ENCODE peak calls at places on chromosome 11, in six cellular contexts. P is tibial nerve; E is stomach; U is GM13976; L is HFF-Myc; O is CD8-positive, alpha-beta T cell. W is an unnamed sample.

GRCh38 chr11:1305558-1306056 is 3.8 kb downstream of the TOLLIP start:
- DNase-seq in P (no peak), E (peak), U (no peak), L (no peak), O (no peak), W (no peak)

GRCh38 chr11:75507571-75507970 is 18.2 kb downstream of the GDPD5 start:
- DNase-seq in P (no peak), E (no peak), U (no peak), L (no peak), O (no peak), W (no peak)

GRCh38 chr11:63940786-63941185 is 2.0 kb downstream of the NAA40 start:
- DNase-seq in P (no peak), E (no peak), U (no peak), L (no peak), O (no peak), W (no peak)

GRCh38 chr11:91097069-91097468 is 874.2 kb upstream of the CHORDC1 start:
- DNase-seq in P (no peak), E (no peak), U (no peak), L (no peak), O (no peak), W (no peak)

GRCh38 chr11:104432981-104433380 is 269.0 kb upstream of the PDGFD start:
- DNase-seq in P (no peak), E (no peak), U (no peak), L (no peak), O (no peak), W (no peak)

GRCh38 chr11:77558380-77558779 is 31.4 kb upstream of the AQP11 start:
- DNase-seq in P (no peak), E (no peak), U (no peak), L (no peak), O (no peak), W (peak)

GRCh38 chr11:78419327-78419726 is 1.7 kb upstream of the GAB2 start:
- DNase-seq in P (no peak), E (peak), U (no peak), L (no peak), O (no peak), W (peak)

GRCh38 chr11:9875402-9875801 is 211.5 kb downstream of the SWAP70 start:
- DNase-seq in P (no peak), E (no peak), U (no peak), L (no peak), O (no peak), W (no peak)

GRCh38 chr11:19767691-19768151 is 55.1 kb downstream of the NAV2 start:
- DNase-seq in P (no peak), E (no peak), U (no peak), L (no peak), O (no peak), W (no peak)

GRCh38 chr11:65310756-65311155 is 3.9 kb upstream of the CDC42EP2 start:
- DNase-seq in P (no peak), E (no peak), U (no peak), L (no peak), O (no peak), W (no peak)

GRCh38 chr11:111788051-111788450 is 21.9 kb upstream of the PPP2R1B start:
- DNase-seq in P (no peak), E (no peak), U (no peak), L (no peak), O (no peak), W (no peak)

GRCh38 chr11:130413383-130414106 is 14.9 kb downstream of the ADAMTS8 start:
- DNase-seq in P (no peak), E (no peak), U (no peak), L (no peak), O (no peak), W (no peak)

GRCh38 chr11:128453444-128454336 is 133.7 kb downstream of the ETS1 start:
- DNase-seq in P (peak), E (peak), U (no peak), L (peak), O (no peak), W (peak)

GRCh38 chr11:123822022-123822421 is 15.9 kb upstream of the OR6M1 start:
- DNase-seq in P (no peak), E (no peak), U (no peak), L (no peak), O (no peak), W (no peak)

GRCh38 chr11:27203077-27203476 is 159.9 kb downstream of the CCDC34 start:
- DNase-seq in P (no peak), E (no peak), U (no peak), L (no peak), O (no peak), W (no peak)

GRCh38 chr11:121451178-121451981 is 734 bp upstream of the SORL1 start:
- DNase-seq in P (no peak), E (peak), U (no peak), L (no peak), O (peak), W (no peak)

GRCh38 chr11:12215192-12215591 is 104.8 kb downstream of the MICAL2 start:
- DNase-seq in P (no peak), E (no peak), U (no peak), L (no peak), O (no peak), W (peak)

GRCh38 chr11:118918128-118918685 is 7.5 kb downstream of the BCL9L start:
- DNase-seq in P (peak), E (peak), U (no peak), L (no peak), O (peak), W (peak)

GRCh38 chr11:93548679-93549319 is 5.6 kb upstream of the SMCO4 start:
- DNase-seq in P (no peak), E (no peak), U (no peak), L (no peak), O (no peak), W (no peak)

GRCh38 chr11:77884186-77884828 is 63.4 kb downstream of the AAMDC start:
- DNase-seq in P (no peak), E (no peak), U (no peak), L (no peak), O (no peak), W (no peak)

GRCh38 chr11:24885580-24886173 is 388.8 kb downstream of the LUZP2 start:
- DNase-seq in P (no peak), E (no peak), U (no peak), L (no peak), O (no peak), W (no peak)

GRCh38 chr11:77658213-77659013 is 20.8 kb upstream of the CLNS1A start:
- DNase-seq in P (no peak), E (no peak), U (no peak), L (peak), O (no peak), W (no peak)

GRCh38 chr11:133403900-133404299 is 128.4 kb downstream of the OPCML start:
- DNase-seq in P (no peak), E (no peak), U (no peak), L (no peak), O (no peak), W (no peak)

GRCh38 chr11:120109531-120109930 is 28.4 kb downstream of the TRIM29 start:
- DNase-seq in P (no peak), E (no peak), U (no peak), L (no peak), O (no peak), W (no peak)

GRCh38 chr11:134584706-134585445 is 172.8 kb upstream of the B3GAT1 start:
- DNase-seq in P (no peak), E (no peak), U (peak), L (no peak), O (no peak), W (peak)

GRCh38 chr11:9787260-9787659 is 123.4 kb downstream of the SWAP70 start:
- DNase-seq in P (no peak), E (no peak), U (no peak), L (no peak), O (no peak), W (no peak)

GRCh38 chr11:105401269-105401809 is 208.5 kb upstream of the GRIA4 start:
- DNase-seq in P (no peak), E (no peak), U (no peak), L (no peak), O (no peak), W (no peak)

GRCh38 chr11:129386795-129387390 is 11.2 kb downstream of the BARX2 start:
- DNase-seq in P (no peak), E (no peak), U (no peak), L (no peak), O (no peak), W (no peak)

GRCh38 chr11:73810637-73811036 is 23.0 kb downstream of the MRPL48 start:
- DNase-seq in P (no peak), E (no peak), U (no peak), L (no peak), O (no peak), W (no peak)

GRCh38 chr11:71935338-71935925 is 6.6 kb downstream of the RNF121 start:
- DNase-seq in P (no peak), E (no peak), U (no peak), L (no peak), O (no peak), W (no peak)

GRCh38 chr11:132028380-132029240 is 658.2 kb downstream of the NTM start:
- DNase-seq in P (no peak), E (peak), U (peak), L (peak), O (no peak), W (no peak)

GRCh38 chr11:91265946-91266345 is 958.7 kb upstream of the FAT3 start:
- DNase-seq in P (no peak), E (no peak), U (no peak), L (no peak), O (no peak), W (no peak)

GRCh38 chr11:24623121-24623520 is 126.3 kb downstream of the LUZP2 start:
- DNase-seq in P (no peak), E (no peak), U (no peak), L (no peak), O (no peak), W (no peak)

GRCh38 chr11:27391336-27392015 is 28.5 kb upstream of the CCDC34 start:
- DNase-seq in P (no peak), E (no peak), U (no peak), L (no peak), O (no peak), W (no peak)

GRCh38 chr11:94504689-94505293 is 7.5 kb upstream of the C11orf97 start:
- DNase-seq in P (no peak), E (no peak), U (peak), L (no peak), O (no peak), W (no peak)

GRCh38 chr11:116928845-116929244 is 91.4 kb upstream of the APOA1 start:
- DNase-seq in P (no peak), E (no peak), U (no peak), L (no peak), O (no peak), W (no peak)

GRCh38 chr11:80315263-80315662 is 874.4 kb upstream of the TENM4 start:
- DNase-seq in P (no peak), E (no peak), U (no peak), L (no peak), O (no peak), W (no peak)

GRCh38 chr11:80317612-80318011 is 876.8 kb upstream of the TENM4 start:
- DNase-seq in P (no peak), E (no peak), U (no peak), L (no peak), O (no peak), W (no peak)

GRCh38 chr11:80320226-80320625 is 879.4 kb upstream of the TENM4 start:
- DNase-seq in P (no peak), E (no peak), U (no peak), L (no peak), O (no peak), W (no peak)

GRCh38 chr11:80320765-80321164 is 879.9 kb upstream of the TENM4 start:
- DNase-seq in P (no peak), E (no peak), U (no peak), L (no peak), O (no peak), W (no peak)
- TF ChIP-seq CTCF in P (no peak), E (no peak), U (no peak), L (peak), O (no peak), W (no peak)

DNA sequence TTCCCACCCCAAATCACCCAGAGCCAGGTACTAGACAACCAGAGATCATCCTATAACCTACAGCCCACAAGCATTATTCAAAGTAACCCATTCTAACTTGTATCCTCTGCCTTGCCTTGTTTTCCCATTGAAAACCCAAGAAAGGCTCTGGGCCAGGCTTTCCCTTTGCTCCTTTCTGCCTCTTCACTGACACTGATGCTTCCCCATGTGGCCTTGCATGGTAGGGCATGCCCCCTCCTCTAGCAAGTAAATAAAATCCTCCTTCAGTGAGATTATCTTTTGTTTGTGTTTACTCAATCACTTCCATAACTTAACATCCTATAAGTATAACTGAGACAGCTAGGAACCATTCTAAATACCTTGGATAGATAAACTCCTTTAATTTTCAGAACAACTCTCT is 65.6 kb upstream of the FAR1 start:
- DNase-seq in P (no peak), E (no peak), U (no peak), L (no peak), O (no peak), W (no peak)
- TF ChIP-seq CTCF in P (no peak), E (no peak), U (no peak), L (no peak), O (no peak), W (no peak)

GRCh38 chr11:35951659-35952058 is 7.8 kb downstream of the LDLRAD3 start:
- DNase-seq in P (no peak), E (no peak), U (no peak), L (no peak), O (no peak), W (no peak)

GRCh38 chr11:35947437-35947836 is 3.6 kb downstream of the LDLRAD3 start:
- DNase-seq in P (no peak), E (no peak), U (no peak), L (no peak), O (no peak), W (no peak)

GRCh38 chr11:35949242-35949641 is 5.4 kb downstream of the LDLRAD3 start:
- DNase-seq in P (no peak), E (no peak), U (no peak), L (no peak), O (no peak), W (no peak)

GRCh38 chr11:35953081-35953480 is 9.2 kb downstream of the LDLRAD3 start:
- DNase-seq in P (no peak), E (no peak), U (no peak), L (no peak), O (no peak), W (no peak)

GRCh38 chr11:35950082-35950481 is 6.2 kb downstream of the LDLRAD3 start:
- DNase-seq in P (no peak), E (no peak), U (no peak), L (no peak), O (no peak), W (no peak)
- TF ChIP-seq CTCF in P (no peak), E (no peak), U (no peak), L (no peak), O (no peak), W (no peak)

DNA sequence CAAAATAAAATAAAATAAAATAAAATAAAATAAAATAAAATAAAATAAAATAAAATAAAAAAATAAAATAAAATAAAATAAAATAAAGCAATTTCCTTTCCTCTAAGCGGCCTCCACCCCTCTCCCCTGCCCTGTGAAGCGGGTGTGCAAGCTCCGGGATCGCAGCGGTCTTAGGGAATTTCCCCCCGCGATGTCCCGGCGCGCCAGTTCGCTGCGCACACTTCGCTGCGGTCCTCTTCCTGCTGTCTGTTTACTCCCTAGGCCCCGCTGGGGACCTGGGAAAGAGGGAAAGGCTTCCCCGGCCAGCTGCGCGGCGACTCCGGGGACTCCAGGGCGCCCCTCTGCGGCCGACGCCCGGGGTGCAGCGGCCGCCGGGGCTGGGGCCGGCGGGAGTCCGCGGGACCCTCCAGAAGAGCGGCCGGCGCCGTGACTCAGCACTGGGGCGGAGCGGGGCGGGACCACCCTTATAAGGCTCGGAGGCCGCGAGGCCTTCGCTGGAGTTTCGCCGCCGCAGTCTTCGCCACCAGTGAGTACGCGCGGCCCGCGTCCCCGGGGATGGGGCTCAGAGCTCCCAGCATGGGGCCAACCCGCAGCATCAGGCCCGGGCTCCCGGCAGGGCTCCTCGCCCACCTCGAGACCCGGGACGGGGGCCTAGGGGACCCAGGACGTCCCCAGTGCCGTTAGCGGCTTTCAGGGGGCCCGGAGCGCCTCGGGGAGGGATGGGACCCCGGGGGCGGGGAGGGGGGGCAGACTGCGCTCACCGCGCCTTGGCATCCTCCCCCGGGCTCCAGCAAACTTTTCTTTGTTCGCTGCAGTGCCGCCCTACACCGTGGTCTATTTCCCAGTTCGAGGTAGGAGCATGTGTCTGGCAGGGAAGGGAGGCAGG is at the start of gene GSTP1:
- DNase-seq in P (peak), E (peak), U (peak), L (peak), O (peak), W (peak)
- TF ChIP-seq CTCF in P (peak), E (peak), U (peak), L (peak), O (peak), W (peak)

GRCh38 chr11:44658451-44658850 is 68.3 kb upstream of the TSPAN18 start:
- DNase-seq in P (no peak), E (no peak), U (no peak), L (no peak), O (no peak), W (no peak)
- TF ChIP-seq CTCF in P (no peak), E (no peak), U (no peak), L (no peak), O (no peak), W (no peak)

DNA sequence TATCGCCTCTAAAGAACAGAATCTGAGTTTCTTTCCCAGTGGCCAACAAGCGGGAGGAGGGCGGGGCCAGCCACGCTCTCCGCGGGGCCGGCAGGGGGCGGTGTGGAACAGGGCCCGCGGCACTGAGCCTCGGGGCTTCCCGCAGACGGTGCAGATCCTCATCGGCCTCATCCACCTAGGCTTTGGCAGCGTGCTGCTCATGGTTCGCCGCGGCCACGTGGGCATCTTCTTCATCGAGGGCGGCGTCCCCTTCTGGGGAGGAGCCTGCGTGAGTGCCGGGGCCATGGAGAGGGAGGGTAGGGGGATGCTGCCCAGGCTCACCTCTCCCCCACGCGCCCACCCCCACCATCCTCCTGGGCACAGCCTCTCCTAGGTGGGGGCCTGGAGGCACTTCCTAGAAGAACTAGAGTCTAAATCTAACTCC is 10.7 kb downstream of the MS4A15 start:
- DNase-seq in P (no peak), E (no peak), U (peak), L (no peak), O (no peak), W (no peak)
- TF ChIP-seq CTCF in P (no peak), E (no peak), U (no peak), L (peak), O (no peak), W (no peak)

DNA sequence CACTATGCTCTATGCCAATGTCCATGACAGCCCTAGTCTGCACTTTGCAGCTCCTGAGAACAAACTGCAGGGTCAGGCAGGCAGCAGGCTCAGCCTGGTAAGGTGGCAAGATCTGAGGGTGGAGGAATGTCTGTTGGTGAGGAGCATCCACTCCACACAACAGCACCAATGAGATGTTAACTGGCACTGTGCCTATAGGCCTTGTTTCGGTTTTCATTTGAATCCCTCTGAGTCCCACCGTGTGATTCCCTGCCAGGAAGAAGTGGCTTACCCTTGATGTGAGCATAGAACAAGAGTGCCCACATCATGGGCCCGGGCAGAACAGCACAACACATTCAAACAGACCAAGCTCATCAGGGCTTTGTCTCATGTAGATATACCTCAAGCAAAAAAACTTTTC is 44.1 kb upstream of the CHRM4 start:
- DNase-seq in P (no peak), E (no peak), U (no peak), L (no peak), O (no peak), W (no peak)
- TF ChIP-seq CTCF in P (no peak), E (no peak), U (no peak), L (no peak), O (no peak), W (no peak)

W was measured in lung.